ENCODE peak calls at places on chromosomes 3 and 15, in seven cellular contexts. C is AG08395; F is Right ventricle myocardium superior; L is activated effector memory CD4-positive, alpha-beta T cell treated with Interleukin-2 at 50 U/mL for 16 hours; G is transverse colon; H is stimulated activated CD4-positive, alpha-beta T cell treated with anti-CD3 and anti-CD28 coated beads, Interleukin-1b, Interleukin-23, amount 100 ng/mL, for 1 hour; R is Calu3. S is an unnamed sample.
A peak's percentile ranks its signal among the peaks of the same experiment; 100 is the strongest.

GRCh38 chr3:81308296-81308695 is 453.1 kb downstream of the GBE1 start:
- DNase-seq in C (peak; percentile 43), F (no peak), L (no peak), G (no peak), H (no peak), R (no peak), S (no peak)

GRCh38 chr15:86284630-86285029 is 205.0 kb downstream of the AGBL1 start:
- DNase-seq in C (no peak), F (no peak), L (no peak), G (no peak), H (no peak), R (no peak), S (no peak)

GRCh38 chr15:39396979-39397615 is 183.8 kb upstream of the THBS1 start:
- DNase-seq in C (no peak), F (no peak), L (no peak), G (no peak), H (no peak), R (no peak), S (no peak)

GRCh38 chr3:69433938-69434263 is 48.0 kb upstream of the FRMD4B start:
- DNase-seq in C (no peak), F (no peak), L (no peak), G (no peak), H (no peak), R (no peak), S (no peak)

GRCh38 chr3:150035910-150036661 is 65.4 kb upstream of the PFN2 start:
- DNase-seq in C (no peak), F (no peak), L (no peak), G (no peak), H (no peak), R (no peak), S (peak; percentile 11)

GRCh38 chr3:187669675-187670504 is at the start of gene SST:
- DNase-seq in C (peak; percentile 58), F (peak; percentile 46), L (no peak), G (peak; percentile 8), H (no peak), R (peak; percentile 23), S (peak; percentile 33)

GRCh38 chr3:119872773-119873172 is 90.9 kb downstream of the NR1I2 start:
- DNase-seq in C (no peak), F (no peak), L (no peak), G (no peak), H (no peak), R (no peak), S (no peak)

GRCh38 chr3:33075996-33076395 is 20.9 kb downstream of the GLB1 start:
- DNase-seq in C (peak; percentile 30), F (no peak), L (no peak), G (no peak), H (no peak), R (no peak), S (no peak)

GRCh38 chr3:110414851-110415250 is 656.8 kb upstream of the NECTIN3 start:
- DNase-seq in C (peak; percentile 47), F (no peak), L (no peak), G (no peak), H (no peak), R (no peak), S (no peak)

GRCh38 chr3:2568073-2568671 is 469.5 kb downstream of the CNTN4 start:
- DNase-seq in C (no peak), F (no peak), L (no peak), G (no peak), H (no peak), R (no peak), S (no peak)

GRCh38 chr15:99956820-99957641 is 223.8 kb upstream of the LYSMD4 start:
- DNase-seq in C (no peak), F (no peak), L (no peak), G (no peak), H (no peak), R (no peak), S (no peak)

GRCh38 chr3:31571325-31571724 is 38.6 kb downstream of the STT3B start:
- DNase-seq in C (no peak), F (no peak), L (no peak), G (no peak), H (no peak), R (no peak), S (no peak)

GRCh38 chr3:112814256-112814655 is 32.4 kb downstream of the CD200R1L start:
- DNase-seq in C (peak; percentile 58), F (no peak), L (no peak), G (no peak), H (no peak), R (no peak), S (no peak)

GRCh38 chr3:111069974-111070751 is 1.5 kb upstream of the NECTIN3 start:
- DNase-seq in C (peak; percentile 9), F (no peak), L (no peak), G (peak; percentile 22), H (no peak), R (peak; percentile 18), S (no peak)

GRCh38 chr3:197592361-197593045 is 36.7 kb upstream of the BDH1 start:
- DNase-seq in C (no peak), F (no peak), L (peak; percentile 2), G (no peak), H (no peak), R (no peak), S (no peak)

GRCh38 chr3:124277516-124277890 is 285.6 kb upstream of the ROPN1 start:
- DNase-seq in C (peak; percentile 26), F (no peak), L (no peak), G (peak; percentile 34), H (no peak), R (no peak), S (no peak)

GRCh38 chr3:138078901-138079344 is 36.5 kb downstream of the DZIP1L start:
- DNase-seq in C (peak; percentile 93), F (no peak), L (no peak), G (no peak), H (no peak), R (no peak), S (no peak)

GRCh38 chr3:193791041-193792032 is 198.3 kb downstream of the OPA1 start:
- DNase-seq in C (no peak), F (no peak), L (no peak), G (no peak), H (no peak), R (peak; percentile 71), S (peak; percentile 77)

GRCh38 chr15:70810916-70811578 is 42.9 kb downstream of the LARP6 start:
- DNase-seq in C (no peak), F (no peak), L (no peak), G (no peak), H (no peak), R (no peak), S (no peak)

GRCh38 chr3:112030911-112031310 is 3.6 kb upstream of the TMPRSS7 start:
- DNase-seq in C (no peak), F (no peak), L (no peak), G (no peak), H (no peak), R (no peak), S (no peak)

GRCh38 chr15:52010633-52011595 is 8.1 kb upstream of the MAPK6 start:
- DNase-seq in C (peak; percentile 60), F (no peak), L (no peak), G (no peak), H (no peak), R (peak; percentile 48), S (peak; percentile 55)

GRCh38 chr3:123605789-123606234 is 21.0 kb upstream of the HACD2 start:
- DNase-seq in C (no peak), F (no peak), L (no peak), G (no peak), H (no peak), R (peak; percentile 40), S (no peak)

S was measured in lung.